ENCODE peak calls at places on chromosomes 12 and 14, in nine cellular contexts. One of them, this sample, is unnamed.

GRCh38 chr14:94373708-94374107 is 14.7 kb downstream of the SERPINA1 start:
- DNase-seq in left cardiac atrium: no peak
- DNase-seq in SK-N-DZ: no peak
- DNase-seq in BJ: peak; percentile 95
- DNase-seq in stimulated activated CD8-positive, alpha-beta memory T cell treated with anti-CD3 and anti-CD28 coated beads, Interleukin-2, amount 100 ng/mL, for 48 hours: no peak
- DNase-seq in M059J: peak; percentile 88
- DNase-seq in Calu3: peak; percentile 69
- DNase-seq in stimulated activated CD4-positive, alpha-beta T cell treated with anti-CD3 and anti-CD28 coated beads, Interleukin-2, amount 100 ng/mL, for 24 hours: no peak
- DNase-seq in RWPE1: peak; percentile 95
- DNase-seq in this sample: no peak

GRCh38 chr14:34218866-34219265 is 243.2 kb downstream of the SPTSSA start:
- DNase-seq in BJ: no peak
- DNase-seq in Calu3: no peak
- DNase-seq in left cardiac atrium: no peak
- DNase-seq in stimulated activated CD8-positive, alpha-beta memory T cell treated with anti-CD3 and anti-CD28 coated beads, Interleukin-2, amount 100 ng/mL, for 48 hours: no peak
- DNase-seq in RWPE1: no peak
- DNase-seq in M059J: no peak
- DNase-seq in stimulated activated CD4-positive, alpha-beta T cell treated with anti-CD3 and anti-CD28 coated beads, Interleukin-2, amount 100 ng/mL, for 24 hours: no peak
- DNase-seq in SK-N-DZ: no peak
- DNase-seq in this sample: no peak

GRCh38 chr12:50799908-50800307 is 36.0 kb downstream of the ATF1 start:
- DNase-seq in Calu3: no peak
- DNase-seq in SK-N-DZ: no peak
- DNase-seq in stimulated activated CD8-positive, alpha-beta memory T cell treated with anti-CD3 and anti-CD28 coated beads, Interleukin-2, amount 100 ng/mL, for 48 hours: no peak
- DNase-seq in stimulated activated CD4-positive, alpha-beta T cell treated with anti-CD3 and anti-CD28 coated beads, Interleukin-2, amount 100 ng/mL, for 24 hours: no peak
- DNase-seq in RWPE1: no peak
- DNase-seq in BJ: no peak
- DNase-seq in M059J: peak; percentile 21
- DNase-seq in left cardiac atrium: no peak
- DNase-seq in this sample: no peak

GRCh38 chr14:48584031-48584430 is 908.6 kb upstream of the MDGA2 start:
- DNase-seq in left cardiac atrium: no peak
- DNase-seq in RWPE1: no peak
- DNase-seq in Calu3: no peak
- DNase-seq in stimulated activated CD4-positive, alpha-beta T cell treated with anti-CD3 and anti-CD28 coated beads, Interleukin-2, amount 100 ng/mL, for 24 hours: no peak
- DNase-seq in SK-N-DZ: no peak
- DNase-seq in stimulated activated CD8-positive, alpha-beta memory T cell treated with anti-CD3 and anti-CD28 coated beads, Interleukin-2, amount 100 ng/mL, for 48 hours: no peak
- DNase-seq in M059J: peak; percentile 43
- DNase-seq in BJ: no peak
- DNase-seq in this sample: no peak

GRCh38 chr14:63705561-63706070 is 22.2 kb downstream of the SGPP1 start:
- DNase-seq in BJ: no peak
- DNase-seq in M059J: no peak
- DNase-seq in RWPE1: no peak
- DNase-seq in left cardiac atrium: no peak
- DNase-seq in stimulated activated CD4-positive, alpha-beta T cell treated with anti-CD3 and anti-CD28 coated beads, Interleukin-2, amount 100 ng/mL, for 24 hours: no peak
- DNase-seq in SK-N-DZ: no peak
- DNase-seq in stimulated activated CD8-positive, alpha-beta memory T cell treated with anti-CD3 and anti-CD28 coated beads, Interleukin-2, amount 100 ng/mL, for 48 hours: no peak
- DNase-seq in Calu3: no peak
- DNase-seq in this sample: no peak

GRCh38 chr12:121581681-121582439 is 1.0 kb upstream of the KDM2B start:
- DNase-seq in SK-N-DZ: peak; percentile 69
- DNase-seq in Calu3: no peak
- DNase-seq in stimulated activated CD8-positive, alpha-beta memory T cell treated with anti-CD3 and anti-CD28 coated beads, Interleukin-2, amount 100 ng/mL, for 48 hours: no peak
- DNase-seq in stimulated activated CD4-positive, alpha-beta T cell treated with anti-CD3 and anti-CD28 coated beads, Interleukin-2, amount 100 ng/mL, for 24 hours: no peak
- DNase-seq in M059J: peak; percentile 53
- DNase-seq in BJ: no peak
- DNase-seq in left cardiac atrium: no peak
- DNase-seq in RWPE1: no peak
- DNase-seq in this sample: no peak

GRCh38 chr12:122024132-122024785 is 2.6 kb downstream of the BCL7A start:
- DNase-seq in left cardiac atrium: no peak
- DNase-seq in BJ: no peak
- DNase-seq in M059J: no peak
- DNase-seq in stimulated activated CD8-positive, alpha-beta memory T cell treated with anti-CD3 and anti-CD28 coated beads, Interleukin-2, amount 100 ng/mL, for 48 hours: no peak
- DNase-seq in Calu3: peak; percentile 74
- DNase-seq in RWPE1: no peak
- DNase-seq in SK-N-DZ: no peak
- DNase-seq in stimulated activated CD4-positive, alpha-beta T cell treated with anti-CD3 and anti-CD28 coated beads, Interleukin-2, amount 100 ng/mL, for 24 hours: no peak
- DNase-seq in this sample: peak; percentile 52

GRCh38 chr14:37903561-37904191 is 304.0 kb upstream of the SSTR1 start:
- DNase-seq in stimulated activated CD8-positive, alpha-beta memory T cell treated with anti-CD3 and anti-CD28 coated beads, Interleukin-2, amount 100 ng/mL, for 48 hours: no peak
- DNase-seq in BJ: no peak
- DNase-seq in M059J: peak; percentile 28
- DNase-seq in left cardiac atrium: no peak
- DNase-seq in Calu3: peak; percentile 10
- DNase-seq in SK-N-DZ: peak; percentile 32
- DNase-seq in RWPE1: peak; percentile 33
- DNase-seq in stimulated activated CD4-positive, alpha-beta T cell treated with anti-CD3 and anti-CD28 coated beads, Interleukin-2, amount 100 ng/mL, for 24 hours: no peak
- DNase-seq in this sample: peak; percentile 33

GRCh38 chr14:104112609-104113571 is 25.5 kb upstream of the KIF26A start:
- DNase-seq in stimulated activated CD4-positive, alpha-beta T cell treated with anti-CD3 and anti-CD28 coated beads, Interleukin-2, amount 100 ng/mL, for 24 hours: no peak
- DNase-seq in BJ: no peak
- DNase-seq in RWPE1: no peak
- DNase-seq in left cardiac atrium: peak; percentile 18
- DNase-seq in stimulated activated CD8-positive, alpha-beta memory T cell treated with anti-CD3 and anti-CD28 coated beads, Interleukin-2, amount 100 ng/mL, for 48 hours: no peak
- DNase-seq in M059J: no peak
- DNase-seq in SK-N-DZ: no peak
- DNase-seq in Calu3: peak; percentile 0
- DNase-seq in this sample: peak; percentile 4

GRCh38 chr14:28830115-28830534 is 63.5 kb downstream of the FOXG1 start:
- DNase-seq in stimulated activated CD8-positive, alpha-beta memory T cell treated with anti-CD3 and anti-CD28 coated beads, Interleukin-2, amount 100 ng/mL, for 48 hours: no peak
- DNase-seq in left cardiac atrium: no peak
- DNase-seq in Calu3: no peak
- DNase-seq in RWPE1: no peak
- DNase-seq in M059J: no peak
- DNase-seq in SK-N-DZ: no peak
- DNase-seq in BJ: no peak
- DNase-seq in stimulated activated CD4-positive, alpha-beta T cell treated with anti-CD3 and anti-CD28 coated beads, Interleukin-2, amount 100 ng/mL, for 24 hours: no peak
- DNase-seq in this sample: no peak

This sample was measured in WERI-Rb-1.